ENCODE peak calls at places on chromosomes 11 and 22, in nine cellular contexts. Y is ascending aorta; X is iris pigment epithelial cell; O is NB4; M is lower leg skin; Z is GM20000; J is HEK293T; K is T-cell; A is CD4-positive, alpha-beta memory T cell. F is an unnamed sample.

GRCh38 chr11:61148016-61148640 is 13.1 kb downstream of the VPS37C start:
- DNase-seq in Y (no peak), X (no peak), O (no peak), M (no peak), Z (no peak), J (no peak), K (no peak), A (no peak), F (no peak)

GRCh38 chr11:95153857-95154246 is 64.2 kb downstream of the ENDOD1 start:
- DNase-seq in Y (no peak), X (no peak), O (no peak), M (no peak), Z (no peak), J (no peak), K (no peak), A (no peak), F (no peak)

GRCh38 chr22:23282089-23282501 is 101.8 kb downstream of the BCR start:
- DNase-seq in Y (peak), X (peak), O (no peak), M (peak), Z (no peak), J (no peak), K (no peak), A (no peak), F (peak)

GRCh38 chr11:114466742-114467141 is 27.5 kb downstream of the REXO2 start:
- DNase-seq in Y (no peak), X (peak), O (no peak), M (no peak), Z (no peak), J (no peak), K (no peak), A (no peak), F (no peak)

GRCh38 chr11:130980463-130980862 is 64.2 kb upstream of the SNX19 start:
- DNase-seq in Y (no peak), X (no peak), O (no peak), M (no peak), Z (no peak), J (no peak), K (no peak), A (no peak), F (no peak)

GRCh38 chr11:117822031-117822521 is 2.5 kb downstream of the FXYD2 start:
- DNase-seq in Y (no peak), X (peak), O (peak), M (no peak), Z (no peak), J (peak), K (no peak), A (peak), F (no peak)

GRCh38 chr22:40415531-40416266 is 45.3 kb downstream of the SGSM3 start:
- DNase-seq in Y (no peak), X (no peak), O (peak), M (no peak), Z (peak), J (no peak), K (no peak), A (no peak), F (peak)

GRCh38 chr11:3810951-3811350 is 2.6 kb downstream of the PGAP2 start:
- DNase-seq in Y (no peak), X (no peak), O (no peak), M (no peak), Z (no peak), J (no peak), K (no peak), A (no peak), F (no peak)

GRCh38 chr11:118565062-118565461 is 669 bp downstream of the IFT46 start:
- DNase-seq in Y (no peak), X (no peak), O (no peak), M (no peak), Z (no peak), J (no peak), K (no peak), A (no peak), F (no peak)

GRCh38 chr22:30667092-30667485 is 586 bp downstream of the DUSP18 start:
- DNase-seq in Y (no peak), X (peak), O (peak), M (no peak), Z (no peak), J (no peak), K (no peak), A (peak), F (no peak)

GRCh38 chr11:122661182-122661945 is 5.8 kb downstream of the UBASH3B start:
- DNase-seq in Y (no peak), X (no peak), O (no peak), M (no peak), Z (no peak), J (no peak), K (no peak), A (no peak), F (no peak)

GRCh38 chr22:21712751-21713427 is 22.7 kb downstream of the YPEL1 start:
- DNase-seq in Y (no peak), X (peak), O (peak), M (peak), Z (peak), J (peak), K (peak), A (peak), F (peak)

GRCh38 chr11:67666676-67667489 is 7.5 kb downstream of the ALDH3B2 start:
- DNase-seq in Y (no peak), X (no peak), O (no peak), M (peak), Z (no peak), J (no peak), K (no peak), A (no peak), F (no peak)

GRCh38 chr11:86954288-86955110 is 696 bp downstream of the FZD4 start:
- DNase-seq in Y (no peak), X (peak), O (peak), M (no peak), Z (no peak), J (no peak), K (no peak), A (no peak), F (no peak)

GRCh38 chr11:29153078-29153477 is 863.8 kb downstream of the KCNA4 start:
- DNase-seq in Y (no peak), X (peak), O (no peak), M (no peak), Z (no peak), J (no peak), K (no peak), A (no peak), F (no peak)

GRCh38 chr22:39144101-39144815 is 8.2 kb downstream of the CBX7 start:
- DNase-seq in Y (no peak), X (peak), O (peak), M (no peak), Z (peak), J (no peak), K (peak), A (peak), F (no peak)

GRCh38 chr22:41447435-41448188 is 1.0 kb upstream of the TOB2 start:
- DNase-seq in Y (no peak), X (peak), O (peak), M (peak), Z (peak), J (peak), K (no peak), A (peak), F (peak)

GRCh38 chr22:42648017-42648367 is 1.2 kb downstream of the CYB5R3 start:
- DNase-seq in Y (no peak), X (no peak), O (no peak), M (no peak), Z (no peak), J (no peak), K (no peak), A (no peak), F (no peak)

GRCh38 chr22:32852346-32853251 is 51.1 kb downstream of the TIMP3 start:
- DNase-seq in Y (no peak), X (peak), O (peak), M (no peak), Z (no peak), J (no peak), K (no peak), A (no peak), F (no peak)

GRCh38 chr11:118342503-118343161 is at the start of gene CD3D:
- DNase-seq in Y (no peak), X (no peak), O (peak), M (no peak), Z (no peak), J (no peak), K (peak), A (peak), F (no peak)

GRCh38 chr11:76745561-76746207 is 37.5 kb upstream of the TSKU start:
- DNase-seq in Y (no peak), X (no peak), O (no peak), M (no peak), Z (no peak), J (no peak), K (no peak), A (no peak), F (no peak)

GRCh38 chr11:74647404-74647803 is 55.0 kb downstream of the POLD3 start:
- DNase-seq in Y (no peak), X (peak), O (no peak), M (no peak), Z (no peak), J (no peak), K (no peak), A (no peak), F (no peak)

GRCh38 chr11:103618532-103618931 is 417.9 kb upstream of the DDI1 start:
- DNase-seq in Y (no peak), X (peak), O (no peak), M (no peak), Z (no peak), J (no peak), K (no peak), A (no peak), F (no peak)

GRCh38 chr11:80241766-80242165 is 800.9 kb upstream of the TENM4 start:
- DNase-seq in Y (no peak), X (peak), O (no peak), M (no peak), Z (no peak), J (no peak), K (no peak), A (no peak), F (no peak)

GRCh38 chr11:40219401-40219800 is 1240.1 kb downstream of the LRRC4C start:
- DNase-seq in Y (no peak), X (no peak), O (no peak), M (no peak), Z (no peak), J (no peak), K (no peak), A (no peak), F (no peak)

GRCh38 chr11:6705905-6706535 is 22.9 kb upstream of the MRPL17 start:
- DNase-seq in Y (no peak), X (peak), O (peak), M (no peak), Z (peak), J (peak), K (no peak), A (peak), F (no peak)

GRCh38 chr11:103541186-103541795 is 432.1 kb downstream of the DYNC2H1 start:
- DNase-seq in Y (no peak), X (no peak), O (peak), M (no peak), Z (no peak), J (no peak), K (no peak), A (no peak), F (no peak)

GRCh38 chr22:29867260-29867659 is 15.7 kb upstream of the MTMR3 start:
- DNase-seq in Y (no peak), X (no peak), O (no peak), M (no peak), Z (no peak), J (no peak), K (no peak), A (no peak), F (no peak)

GRCh38 chr22:39219071-39220050 is 25.4 kb downstream of the PDGFB start:
- DNase-seq in Y (no peak), X (no peak), O (no peak), M (peak), Z (no peak), J (no peak), K (no peak), A (no peak), F (no peak)

GRCh38 chr22:44609589-44609988 is 92.4 kb upstream of the PRR5 start:
- DNase-seq in Y (no peak), X (no peak), O (no peak), M (no peak), Z (no peak), J (no peak), K (no peak), A (no peak), F (no peak)

GRCh38 chr11:108008656-108009496 is at the start of gene CUL5:
- DNase-seq in Y (peak), X (peak), O (peak), M (peak), Z (peak), J (peak), K (peak), A (peak), F (peak)

GRCh38 chr11:131668867-131669780 is 298.7 kb downstream of the NTM start:
- DNase-seq in Y (no peak), X (peak), O (peak), M (no peak), Z (peak), J (peak), K (no peak), A (no peak), F (peak)

GRCh38 chr22:39278040-39278439 is 33.3 kb upstream of the PDGFB start:
- DNase-seq in Y (no peak), X (peak), O (no peak), M (no peak), Z (no peak), J (no peak), K (no peak), A (no peak), F (no peak)

GRCh38 chr11:47433991-47434786 is 8.0 kb upstream of the PSMC3 start:
- DNase-seq in Y (no peak), X (no peak), O (no peak), M (no peak), Z (no peak), J (no peak), K (no peak), A (no peak), F (peak)

GRCh38 chr11:113351490-113351889 is 36.1 kb upstream of the ANKK1 start:
- DNase-seq in Y (no peak), X (no peak), O (no peak), M (no peak), Z (no peak), J (no peak), K (no peak), A (no peak), F (no peak)

GRCh38 chr11:106727261-106727660 is 291.0 kb downstream of the GUCY1A2 start:
- DNase-seq in Y (no peak), X (no peak), O (no peak), M (no peak), Z (no peak), J (no peak), K (no peak), A (no peak), F (no peak)

F was measured in breast epithelium.